ENCODE peak calls at places on chromosomes 1 and 21, in five cellular contexts. Q is NCI-H1105; S is aorta; A is stimulated activated CD4-positive, alpha-beta T cell treated with anti-CD3 and anti-CD28 coated beads, Interleukin-2, amount 100 ng/mL, for 48 hours; E is mesenteric fat pad. U is an unnamed sample.
A peak's percentile ranks its signal among the peaks of the same experiment; 100 is the strongest.

GRCh38 chr1:28104866-28105467 is 16.6 kb upstream of the EYA3 start:
- DNase-seq in S (no peak), Q (no peak), A (no peak), E (no peak), U (peak; percentile 96)

GRCh38 chr21:38813554-38813953 is 7.8 kb downstream of the ETS2 start:
- DNase-seq in E (no peak), A (no peak), S (no peak), Q (peak; percentile 30), U (no peak)

GRCh38 chr1:37556712-37557196 is at the start of gene DNALI1:
- DNase-seq in E (peak; percentile 93), Q (peak; percentile 88), S (peak; percentile 94), A (no peak), U (peak; percentile 90)

GRCh38 chr1:55530749-55531478 is 315.8 kb upstream of the USP24 start:
- DNase-seq in A (no peak), Q (no peak), E (no peak), S (no peak), U (no peak)

GRCh38 chr1:61332796-61333195 is 250.4 kb downstream of the NFIA start:
- DNase-seq in A (no peak), Q (no peak), S (no peak), E (no peak), U (no peak)

GRCh38 chr1:55926906-55927471 is 652.4 kb downstream of the PLPP3 start:
- DNase-seq in E (no peak), A (no peak), Q (no peak), S (peak; percentile 63), U (no peak)

GRCh38 chr1:145845144-145845513 is 301 bp upstream of the NUDT17 start:
- DNase-seq in S (no peak), Q (no peak), E (no peak), A (no peak), U (no peak)

GRCh38 chr21:37623689-37624088 is 257.1 kb downstream of the DYRK1A start:
- DNase-seq in A (no peak), E (no peak), S (no peak), Q (no peak), U (no peak)

GRCh38 chr1:7405844-7406500 is 365.1 kb upstream of the VAMP3 start:
- DNase-seq in A (no peak), E (peak; percentile 62), Q (no peak), S (peak; percentile 46), U (no peak)

GRCh38 chr1:64199154-64199553 is 4.3 kb upstream of the UBE2U start:
- DNase-seq in A (no peak), Q (no peak), E (no peak), S (no peak), U (no peak)

GRCh38 chr21:42312626-42313104 is 2.5 kb downstream of the TFF3 start:
- DNase-seq in E (no peak), S (no peak), A (no peak), Q (no peak), U (no peak)

GRCh38 chr1:24961961-24962861 is 32.1 kb upstream of the RUNX3 start:
- DNase-seq in Q (no peak), A (no peak), E (no peak), S (peak; percentile 68), U (no peak)

GRCh38 chr1:65470766-65471165 is 50.3 kb downstream of the LEPR start:
- DNase-seq in S (no peak), A (no peak), Q (no peak), E (no peak), U (no peak)

GRCh38 chr1:9425859-9426258 is 113.4 kb upstream of the SLC25A33 start:
- DNase-seq in S (peak; percentile 44), Q (no peak), A (no peak), E (no peak), U (no peak)

GRCh38 chr1:6357243-6357929 is 36.2 kb downstream of the ACOT7 start:
- DNase-seq in A (no peak), Q (no peak), S (no peak), E (no peak), U (no peak)

GRCh38 chr1:241674805-241675384 is 22.8 kb downstream of the WDR64 start:
- DNase-seq in S (no peak), E (no peak), Q (no peak), A (no peak), U (no peak)

GRCh38 chr1:32939655-32940371 is 24.8 kb downstream of the RNF19B start:
- DNase-seq in E (no peak), Q (no peak), A (no peak), S (no peak), U (no peak)

GRCh38 chr1:218485241-218485928 is 140.2 kb downstream of the TGFB2 start:
- DNase-seq in S (no peak), E (no peak), A (no peak), Q (no peak), U (no peak)

GRCh38 chr1:42680921-42681683 is 1.1 kb upstream of the YBX1 start:
- DNase-seq in S (no peak), E (no peak), Q (peak; percentile 9), A (no peak), U (no peak)

GRCh38 chr1:19360026-19360813 is 48.1 kb downstream of the SLC66A1 start:
- DNase-seq in E (no peak), S (no peak), Q (no peak), A (no peak), U (no peak)

GRCh38 chr1:24910751-24911650 is 19.1 kb downstream of the RUNX3 start:
- DNase-seq in S (no peak), A (no peak), E (no peak), Q (no peak), U (no peak)

GRCh38 chr1:204065174-204065985 is 7.5 kb upstream of the SOX13 start:
- DNase-seq in S (peak; percentile 76), Q (peak; percentile 24), E (peak; percentile 62), A (no peak), U (no peak)

GRCh38 chr1:209884665-209885117 is 53.3 kb upstream of the SYT14 start:
- DNase-seq in Q (no peak), E (no peak), A (peak; percentile 38), S (peak; percentile 88), U (no peak)

GRCh38 chr1:67834246-67834877 is 1.1 kb upstream of the GNG12 start:
- DNase-seq in E (no peak), Q (no peak), S (no peak), A (no peak), U (no peak)